ENCODE peak calls at places on chromosomes 1 and 21, in four cellular contexts. U is transverse colon, O is breast epithelium, Q is suprapubic skin. C is an unnamed sample.

GRCh38 chr1:115949156-115949555 is 27.2 kb upstream of the SLC22A15 start:
- DNase-seq in Q (no peak), U (no peak), O (no peak), C (no peak)

GRCh38 chr1:247146671-247147070 is 25.1 kb downstream of the ZNF124 start:
- DNase-seq in Q (no peak), U (no peak), O (no peak), C (no peak)

GRCh38 chr1:29057700-29058099 is 66.0 kb downstream of the TMEM200B start:
- DNase-seq in Q (no peak), U (no peak), O (no peak), C (no peak)

GRCh38 chr1:228544921-228545591 is 57.9 kb downstream of the RNF187 start:
- DNase-seq in U (no peak), Q (peak), O (no peak), C (no peak)

GRCh38 chr1:19208710-19209438 is 1.2 kb downstream of the UBR4 start:
- DNase-seq in U (no peak), Q (no peak), O (no peak), C (no peak)

GRCh38 chr1:218346391-218347204 is 1.5 kb downstream of the TGFB2 start:
- DNase-seq in O (no peak), Q (no peak), U (no peak), C (no peak)

GRCh38 chr1:239841635-239842034 is 250.0 kb upstream of the FMN2 start:
- DNase-seq in U (no peak), O (no peak), Q (no peak), C (no peak)

GRCh38 chr21:37365657-37366487 is 701 bp upstream of the DYRK1A start:
- DNase-seq in O (peak), Q (peak), U (peak), C (no peak)

GRCh38 chr1:233859446-233859845 is 45.0 kb upstream of the SLC35F3 start:
- DNase-seq in Q (no peak), O (no peak), U (no peak), C (no peak)

GRCh38 chr1:43274125-43274803 is 4.5 kb downstream of the TMEM125 start:
- DNase-seq in O (peak), U (no peak), Q (peak), C (no peak)

DNA sequence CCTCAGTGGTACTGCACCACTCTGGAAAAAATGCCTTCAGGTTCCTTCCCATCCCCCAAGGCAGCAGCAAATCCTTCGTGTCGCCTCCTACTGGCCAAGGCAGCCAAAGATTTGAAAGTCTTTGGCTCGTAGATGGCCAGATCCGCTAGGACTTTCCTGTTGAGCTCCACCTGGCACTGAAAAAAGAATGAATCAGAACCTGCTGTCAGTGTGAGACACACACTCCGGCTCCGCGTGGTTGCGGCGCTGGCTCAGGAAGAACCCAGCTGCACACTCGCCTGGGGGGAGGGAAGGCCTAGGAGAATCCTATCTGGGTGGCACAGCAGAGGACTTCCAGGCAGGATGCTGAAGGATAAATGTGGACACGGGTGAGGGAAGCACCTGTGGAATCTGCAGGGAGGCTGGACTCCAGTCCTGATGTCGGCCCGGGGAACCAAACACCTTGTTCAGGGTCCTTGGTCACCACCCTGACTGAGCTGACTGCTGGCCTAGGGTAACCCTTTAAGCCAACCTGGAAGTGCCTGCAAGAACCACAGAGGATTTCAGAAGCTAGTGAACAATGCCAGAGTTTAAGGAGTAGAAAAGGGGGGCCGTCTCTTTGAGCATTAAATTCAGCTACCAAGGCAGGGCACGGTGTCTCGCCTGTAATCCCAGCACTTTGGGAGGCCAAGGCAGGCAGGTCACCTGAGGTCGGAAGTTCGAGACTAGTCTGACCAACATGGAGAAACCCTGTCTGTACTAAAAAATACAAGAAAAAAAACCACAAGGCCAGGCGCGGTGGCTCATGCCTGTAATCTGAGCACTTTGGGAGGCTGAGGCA is 3.2 kb upstream of the CCNL2 start:
- DNase-seq in U (peak), O (no peak), Q (no peak), C (no peak)
- TF ChIP-seq CTCF in U (peak), O (no peak), Q (peak), C (no peak)

DNA sequence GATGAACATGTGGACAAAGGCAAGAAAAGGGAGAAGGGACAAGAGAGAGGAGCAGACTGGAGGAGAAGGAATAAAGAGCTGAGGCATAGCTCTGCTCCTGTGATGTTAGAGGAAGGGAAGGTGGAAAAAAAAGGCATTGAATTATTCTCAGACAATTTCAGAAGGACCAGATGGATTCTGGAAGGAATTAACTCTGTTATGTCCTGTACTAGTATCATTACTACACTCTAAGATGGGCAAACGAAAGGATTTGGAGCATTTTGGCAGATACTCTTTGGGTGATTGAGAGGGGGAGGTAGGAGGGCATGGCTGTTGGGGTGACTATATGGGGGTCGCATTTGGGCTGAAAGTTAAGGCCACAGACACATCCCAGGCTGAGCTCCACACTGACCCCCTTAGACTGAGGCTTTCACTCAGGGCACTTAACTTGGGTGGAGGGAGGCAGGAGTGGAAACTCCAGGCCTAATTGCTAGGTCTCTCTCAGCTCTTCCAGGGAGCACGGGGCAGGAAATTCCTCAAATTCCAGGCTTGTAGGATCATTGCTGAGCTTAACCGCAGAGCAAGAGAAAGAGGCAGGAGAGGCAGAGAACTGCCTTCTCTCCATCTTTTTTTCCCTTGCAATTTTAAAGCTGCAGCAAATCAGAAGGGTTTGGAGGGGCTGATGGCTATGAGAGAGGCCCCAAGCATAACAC is 25.9 kb downstream of the KIRREL1 start:
- DNase-seq in Q (no peak), U (peak), O (no peak), C (no peak)
- TF ChIP-seq POLR2AphosphoS5 in Q (no peak), U (peak), O (peak), C (peak)

GRCh38 chr1:15734901-15735300 is 1.2 kb upstream of the SLC25A34 start:
- DNase-seq in U (no peak), O (no peak), Q (no peak), C (no peak)

GRCh38 chr1:15736035-15736665 is at the start of gene SLC25A34:
- DNase-seq in Q (no peak), O (no peak), U (peak), C (no peak)

GRCh38 chr1:15734296-15734695 is 1.8 kb upstream of the SLC25A34 start:
- DNase-seq in Q (no peak), O (no peak), U (no peak), C (no peak)

GRCh38 chr1:15736666-15737229 is 690 bp downstream of the SLC25A34 start:
- DNase-seq in U (peak), O (no peak), Q (no peak), C (no peak)

DNA sequence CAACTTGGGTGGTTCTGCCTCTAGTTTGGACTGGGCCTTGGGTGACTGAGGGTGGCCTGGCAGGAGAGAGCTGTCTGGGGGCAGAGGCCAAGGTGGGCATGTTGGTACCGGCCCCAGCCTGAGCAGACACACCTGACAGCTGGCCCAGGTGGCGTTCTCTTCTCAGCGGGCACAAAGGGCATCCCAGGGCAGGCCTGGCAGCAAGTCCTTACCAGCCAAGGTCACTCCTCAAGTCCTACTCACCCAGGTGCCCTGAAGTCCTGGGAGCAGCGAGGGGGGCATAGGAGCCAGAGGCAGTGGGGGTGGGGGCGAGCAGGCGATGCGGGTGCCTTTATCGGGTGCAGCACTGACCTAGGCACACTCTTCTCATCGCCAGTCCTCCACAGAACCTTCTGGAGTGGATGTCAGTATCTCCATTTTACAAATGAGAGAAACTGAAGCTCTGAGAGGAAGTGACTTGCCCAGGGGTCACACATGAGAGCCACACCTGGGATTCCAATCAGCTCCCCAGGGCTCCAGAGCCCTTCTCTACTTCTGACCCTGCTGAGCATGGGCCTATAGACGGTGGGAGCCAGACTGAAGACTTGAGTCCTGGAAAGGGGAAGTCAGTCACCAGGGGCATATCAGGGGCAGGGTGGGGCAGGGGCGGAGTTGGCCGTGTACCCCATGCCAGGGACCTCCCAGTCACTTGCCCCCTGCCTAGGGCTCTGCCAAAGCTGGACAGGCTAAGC is 589 bp upstream of the SLC25A34 start:
- DNase-seq in Q (no peak), U (peak), O (no peak), C (no peak)
- TF ChIP-seq POLR2A in Q (no peak), U (no peak), O (no peak), C (no peak)

GRCh38 chr1:5597991-5598823 is 394.0 kb downstream of the NPHP4 start:
- DNase-seq in O (no peak), U (no peak), Q (no peak), C (peak)
- TF ChIP-seq CTCF in O (no peak), U (no peak), Q (no peak), C (no peak)

DNA sequence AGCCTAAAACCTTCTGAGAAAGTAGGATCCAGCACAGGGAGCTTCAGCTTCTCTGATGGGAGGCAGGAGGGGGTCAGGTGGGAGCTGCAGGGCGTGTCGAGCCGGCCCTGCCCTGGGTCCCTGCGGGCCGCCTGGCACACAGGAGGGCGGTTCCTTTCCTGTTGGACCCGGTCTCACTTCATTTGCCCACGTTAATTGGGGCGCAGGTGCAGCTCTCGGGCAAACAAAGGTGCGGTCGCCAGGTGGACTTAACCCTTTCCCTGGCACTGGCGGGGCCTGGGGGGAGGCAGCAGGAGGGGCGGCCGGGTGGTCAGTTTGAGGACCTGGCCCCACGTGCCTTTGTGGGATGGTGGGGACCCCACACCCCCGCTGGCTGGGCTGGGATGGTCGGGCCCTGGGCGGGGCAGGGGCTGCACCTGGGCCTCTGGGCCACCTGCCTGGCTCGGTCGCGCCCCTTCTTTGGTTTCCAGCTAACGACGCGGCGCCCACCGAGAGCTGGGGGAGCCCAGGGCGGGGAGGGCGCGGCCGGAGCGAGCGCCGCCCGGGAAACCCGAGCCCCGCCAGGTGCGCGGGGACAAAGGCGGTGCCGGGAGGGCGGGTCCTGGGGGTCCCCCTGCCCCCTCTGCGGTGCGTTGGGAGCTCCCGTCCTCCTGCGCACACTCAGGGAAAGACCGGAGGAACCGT is 20.8 kb upstream of the C1orf159 start:
- DNase-seq in U (peak), O (no peak), Q (no peak), C (no peak)
- TF ChIP-seq POLR2AphosphoS5 in U (peak), O (no peak), Q (no peak), C (no peak)

DNA sequence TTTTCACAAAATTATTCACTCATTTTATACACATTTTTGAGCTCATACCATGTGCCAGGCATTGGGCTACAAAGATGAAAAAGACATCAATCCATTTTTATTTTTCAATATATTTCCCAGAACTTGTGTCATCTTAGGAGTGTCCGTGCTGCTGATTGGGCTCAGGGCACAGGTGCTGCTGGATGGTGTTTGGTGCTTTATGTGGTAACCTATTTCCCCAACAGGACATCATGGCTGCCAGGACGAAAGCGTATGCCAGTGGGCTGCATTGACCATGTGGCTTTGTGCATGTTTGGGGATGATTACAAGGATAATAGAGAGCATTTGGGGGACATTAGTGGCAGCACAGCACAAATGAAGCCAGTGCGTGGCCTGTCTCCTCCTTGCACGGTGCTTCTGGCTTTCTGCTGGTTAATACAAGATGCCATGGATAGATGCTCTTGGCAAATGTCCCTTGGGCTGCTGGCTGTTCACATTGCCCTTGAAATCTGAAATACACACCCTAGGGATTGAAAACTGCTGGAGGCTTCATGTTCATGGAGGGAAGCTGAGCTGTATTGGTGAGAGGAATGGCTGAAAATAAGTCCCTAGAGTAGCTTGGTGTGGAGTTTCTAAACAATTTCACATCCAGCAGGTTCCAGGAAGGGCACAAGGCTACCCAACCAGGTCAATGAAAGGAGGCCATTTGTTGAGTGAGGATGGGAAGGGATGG is 52.3 kb downstream of the TENT5C start:
- DNase-seq in Q (no peak), U (no peak), O (no peak), C (no peak)
- TF ChIP-seq POLR2A in Q (no peak), U (no peak), O (no peak), C (no peak)

GRCh38 chr1:225572422-225572821 is 80.5 kb downstream of the ENAH start:
- DNase-seq in Q (no peak), O (no peak), U (no peak), C (no peak)

GRCh38 chr1:225573216-225573615 is 79.7 kb downstream of the ENAH start:
- DNase-seq in O (no peak), U (no peak), Q (no peak), C (no peak)

GRCh38 chr1:225565845-225566244 is 87.1 kb downstream of the ENAH start:
- DNase-seq in Q (peak), U (no peak), O (no peak), C (no peak)

DNA sequence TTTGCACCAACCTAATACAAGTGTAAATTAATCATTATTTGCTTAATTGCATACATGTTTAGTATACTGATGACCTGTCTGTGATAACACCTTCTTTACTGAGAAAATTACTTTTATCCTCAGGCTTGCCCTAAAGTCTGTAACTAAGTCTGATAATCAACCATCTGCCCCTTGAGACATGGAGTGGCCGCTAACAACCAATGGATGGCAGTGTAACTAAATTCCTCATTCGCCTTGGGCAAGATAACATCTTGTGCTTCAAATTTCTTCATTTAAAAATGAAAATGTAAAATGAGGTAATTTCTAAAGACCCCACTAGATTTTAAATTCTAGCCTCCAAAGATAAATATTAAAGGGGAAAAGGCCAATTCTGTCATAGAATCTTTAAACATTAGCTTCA is 85.1 kb downstream of the ENAH start:
- DNase-seq in O (no peak), U (no peak), Q (no peak), C (no peak)
- TF ChIP-seq CTCF in O (no peak), U (no peak), Q (no peak), C (no peak)

GRCh38 chr21:23812485-23812884 is 1794.8 kb downstream of the MRPL39 start:
- DNase-seq in O (no peak), U (no peak), Q (no peak), C (no peak)
- TF ChIP-seq POLR2AphosphoS5 in O (no peak), U (no peak), Q (no peak), C (no peak)

C was measured in vagina.